ENCODE peak calls at places on chromosome 15, in seven cellular contexts. V is ovary, L is nephron progenitor cell, X is tibial artery, I is cardiac muscle cell, S is bronchial epithelial cell, R is body of pancreas. E is an unnamed sample.
A peak's percentile ranks its signal among the peaks of the same experiment; 100 is the strongest.

GRCh38 chr15:56533741-56534416 is 68.9 kb upstream of the MNS1 start:
- DNase-seq in V (no peak), L (no peak), X (no peak), I (peak; percentile 14), S (no peak), R (no peak), E (no peak)

GRCh38 chr15:85704021-85704420 is 90.7 kb downstream of the KLHL25 start:
- DNase-seq in V (no peak), L (no peak), X (no peak), I (no peak), S (no peak), R (no peak), E (no peak)

GRCh38 chr15:75554717-75555116 is 24.4 kb downstream of the PTPN9 start:
- DNase-seq in V (no peak), L (peak; percentile 8), X (no peak), I (peak; percentile 29), S (peak; percentile 62), R (no peak), E (no peak)

GRCh38 chr15:56805466-56806146 is 72.3 kb upstream of the ZNF280D start:
- DNase-seq in V (no peak), L (no peak), X (peak; percentile 50), I (no peak), S (peak; percentile 89), R (no peak), E (no peak)

GRCh38 chr15:58472821-58473581 is 41.2 kb downstream of the LIPC start:
- DNase-seq in V (no peak), L (no peak), X (no peak), I (no peak), S (peak; percentile 87), R (no peak), E (no peak)

GRCh38 chr15:63490345-63491034 is 13.9 kb upstream of the USP3 start:
- DNase-seq in V (no peak), L (no peak), X (no peak), I (no peak), S (no peak), R (no peak), E (no peak)

GRCh38 chr15:44137750-44138149 is 57.3 kb downstream of the FRMD5 start:
- DNase-seq in V (no peak), L (no peak), X (no peak), I (no peak), S (peak; percentile 25), R (no peak), E (no peak)

GRCh38 chr15:69885182-69886041 is 212.3 kb downstream of the TLE3 start:
- DNase-seq in V (no peak), L (no peak), X (no peak), I (no peak), S (no peak), R (no peak), E (no peak)

GRCh38 chr15:59307164-59307535 is 65.5 kb downstream of the MYO1E start:
- DNase-seq in V (no peak), L (no peak), X (no peak), I (no peak), S (no peak), R (no peak), E (no peak)

GRCh38 chr15:81160312-81161214 is 26.5 kb downstream of the CFAP161 start:
- DNase-seq in V (peak; percentile 66), L (no peak), X (peak; percentile 71), I (no peak), S (peak; percentile 76), R (no peak), E (peak; percentile 64)

GRCh38 chr15:58903232-58903631 is 30.2 kb downstream of the SLTM start:
- DNase-seq in V (no peak), L (no peak), X (no peak), I (no peak), S (no peak), R (no peak), E (no peak)

GRCh38 chr15:27743078-27743477 is 356.0 kb downstream of the OCA2 start:
- DNase-seq in V (no peak), L (no peak), X (no peak), I (no peak), S (no peak), R (no peak), E (no peak)

GRCh38 chr15:23823508-23823907 is 136.4 kb upstream of the NDN start:
- DNase-seq in V (no peak), L (peak; percentile 13), X (no peak), I (peak; percentile 25), S (no peak), R (no peak), E (no peak)

GRCh38 chr15:76333720-76334437 is 2.7 kb upstream of the ISL2 start:
- DNase-seq in V (no peak), L (peak; percentile 30), X (no peak), I (peak; percentile 11), S (no peak), R (no peak), E (no peak)

GRCh38 chr15:100841426-100841825 is 38.2 kb upstream of the ALDH1A3 start:
- DNase-seq in V (no peak), L (no peak), X (no peak), I (no peak), S (peak; percentile 20), R (no peak), E (no peak)

GRCh38 chr15:89642106-89642505 is 13.2 kb downstream of the KIF7 start:
- DNase-seq in V (no peak), L (no peak), X (no peak), I (no peak), S (no peak), R (no peak), E (no peak)

DNA sequence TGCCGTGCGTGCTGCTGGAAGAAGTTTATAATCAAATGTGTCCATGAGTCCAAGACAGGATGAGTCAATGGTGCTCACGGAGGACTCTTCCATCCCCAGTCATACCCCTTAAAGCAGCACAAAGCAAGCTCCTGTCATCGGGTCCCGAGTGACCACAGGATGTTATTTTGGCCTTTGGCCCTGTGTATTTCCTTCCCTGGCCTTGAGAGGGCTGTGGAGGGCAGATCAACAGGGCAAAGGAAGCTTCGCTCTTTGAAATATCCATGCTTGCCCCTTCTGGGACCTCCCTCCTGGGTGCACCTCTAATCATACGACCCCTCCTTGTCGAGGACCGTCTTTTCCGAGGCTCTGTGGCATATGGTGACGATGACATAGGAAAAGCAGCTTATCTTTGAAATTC is 93.4 kb downstream of the SLCO3A1 start:
- DNase-seq in V (no peak), L (no peak), X (no peak), I (no peak), S (no peak), R (no peak), E (no peak)
- TF ChIP-seq CTCF in V (no peak), L (peak; percentile 34), X (no peak), I (peak; percentile 9), S (no peak), R (no peak), E (peak; percentile 25)

DNA sequence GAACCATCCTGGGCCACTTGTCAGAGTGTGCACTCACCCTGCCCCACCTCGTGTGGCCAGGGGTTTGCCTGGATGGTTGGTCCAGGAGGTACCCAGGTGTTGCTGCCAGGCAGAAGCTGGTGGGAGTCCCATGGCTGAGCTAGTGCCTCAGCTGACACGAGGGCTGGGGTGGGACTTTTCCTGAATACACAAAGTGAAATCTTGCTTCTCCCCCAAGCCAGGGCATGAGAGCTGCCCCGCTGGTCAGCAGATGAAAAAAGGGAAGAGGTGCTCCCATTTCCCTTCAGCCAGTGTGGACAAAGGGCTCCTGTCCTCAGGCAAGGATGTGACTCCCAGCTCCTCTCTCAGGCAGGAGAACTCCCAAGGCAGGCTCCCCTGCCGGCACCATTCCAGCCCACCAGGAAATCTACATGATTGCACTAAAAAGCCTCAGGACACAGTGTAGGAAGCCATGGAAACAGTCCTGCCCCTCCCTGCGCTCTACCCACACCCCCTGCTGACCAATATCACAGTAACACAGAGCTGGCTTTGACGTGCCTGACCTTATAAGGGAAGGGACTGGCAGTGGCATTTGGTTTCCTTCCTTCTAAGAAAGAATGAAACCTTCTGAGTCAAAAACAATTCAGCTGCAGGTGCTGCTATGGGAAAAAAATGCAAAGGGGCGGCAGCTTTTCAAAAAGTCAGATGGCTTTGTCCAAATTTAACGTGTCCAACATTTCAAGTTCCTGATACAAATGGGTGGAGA is 33.9 kb downstream of the MYO5C start:
- DNase-seq in V (peak; percentile 46), L (peak; percentile 49), X (peak; percentile 71), I (peak; percentile 91), S (peak; percentile 87), R (peak; percentile 49), E (peak; percentile 41)
- TF ChIP-seq CTCF in V (no peak), L (peak; percentile 12), X (no peak), I (no peak), S (no peak), R (no peak), E (no peak)

GRCh38 chr15:92429378-92430066 is 35.8 kb downstream of the ST8SIA2 start:
- DNase-seq in V (no peak), L (no peak), X (no peak), I (no peak), S (peak; percentile 23), R (no peak), E (no peak)

GRCh38 chr15:92430067-92430435 is 36.4 kb downstream of the ST8SIA2 start:
- DNase-seq in V (no peak), L (no peak), X (no peak), I (no peak), S (no peak), R (no peak), E (no peak)

GRCh38 chr15:92421980-92422379 is 28.3 kb downstream of the ST8SIA2 start:
- DNase-seq in V (no peak), L (no peak), X (no peak), I (no peak), S (peak; percentile 7), R (no peak), E (no peak)

GRCh38 chr15:92425578-92426225 is 32.0 kb downstream of the ST8SIA2 start:
- DNase-seq in V (no peak), L (no peak), X (no peak), I (peak; percentile 44), S (no peak), R (no peak), E (no peak)
- TF ChIP-seq CTCF in V (no peak), L (no peak), X (no peak), I (no peak), S (no peak), R (no peak), E (no peak)

GRCh38 chr15:67544475-67544874 is 2.0 kb downstream of the MAP2K5 start:
- DNase-seq in V (no peak), L (no peak), X (no peak), I (no peak), S (no peak), R (no peak), E (no peak)

GRCh38 chr15:67542462-67543347 is at the start of gene MAP2K5:
- DNase-seq in V (peak; percentile 89), L (peak; percentile 83), X (peak; percentile 85), I (peak; percentile 88), S (peak; percentile 33), R (peak; percentile 84), E (peak; percentile 91)

GRCh38 chr15:67542192-67542461 is 376 bp upstream of the MAP2K5 start:
- DNase-seq in V (no peak), L (no peak), X (no peak), I (no peak), S (peak; percentile 17), R (no peak), E (no peak)

GRCh38 chr15:67545864-67546263 is 3.4 kb downstream of the MAP2K5 start:
- DNase-seq in V (no peak), L (no peak), X (no peak), I (no peak), S (no peak), R (no peak), E (no peak)

GRCh38 chr15:67543348-67543718 is 830 bp downstream of the MAP2K5 start:
- DNase-seq in V (peak; percentile 41), L (peak; percentile 40), X (no peak), I (no peak), S (no peak), R (peak; percentile 23), E (peak; percentile 22)
- TF ChIP-seq CTCF in V (no peak), L (no peak), X (no peak), I (no peak), S (no peak), R (no peak), E (no peak)

GRCh38 chr15:96051598-96051997 is 278.9 kb upstream of the NR2F2 start:
- DNase-seq in V (no peak), L (no peak), X (no peak), I (no peak), S (peak; percentile 38), R (no peak), E (no peak)
- TF ChIP-seq CTCF in V (no peak), L (no peak), X (no peak), I (no peak), S (no peak), R (no peak), E (no peak)

E was measured in psoas muscle.